ENCODE peak calls at places on chromosomes 7 and 10, in ten cellular contexts. S is mammary epithelial cell; Z is activated gamma-delta T cell treated with anti-CD3 and anti-CD28 coated beads, Interleukin-2, amount 50 U/mL, for 16 hours; X is ureter; L is stimulated activated CD8-positive, alpha-beta memory T cell treated with anti-CD3 and anti-CD28 coated beads, Interleukin-12 subunit alpha, Interleukin-12 subunit beta, amount 100 ng/mL, for 4 hours; N is activated T-cell treated with anti-CD3 and anti-CD28 coated beads, Interleukin-2, amount 50 U/mL, for 1 hour; T is head of caudate nucleus; A is amniotic epithelial cell; Q is stimulated activated CD4-positive, alpha-beta T cell treated with anti-CD3 and anti-CD28 coated beads, TNF-alpha, amount 100 ng/mL, for 1 hour; P is colonic mucosa. K is an unnamed sample.
A peak's percentile ranks its signal among the peaks of the same experiment; 100 is the strongest.

GRCh38 chr7:117993377-117994003 is 120.2 kb upstream of the CTTNBP2 start:
- DNase-seq in Z (no peak), X (no peak), L (no peak), S (peak; percentile 46), A (peak; percentile 5), T (peak; percentile 43), N (no peak), Q (no peak), P (no peak), K (peak; percentile 28)

GRCh38 chr10:75406158-75407065 is 4.8 kb upstream of the ZNF503 start:
- DNase-seq in Q (no peak), L (no peak), A (no peak), T (peak; percentile 2), X (no peak), Z (no peak), P (no peak), N (no peak), S (peak; percentile 58), K (no peak)

GRCh38 chr10:86243651-86244155 is 122.9 kb downstream of the GRID1 start:
- DNase-seq in T (no peak), L (no peak), A (no peak), N (no peak), Q (no peak), Z (no peak), P (no peak), X (no peak), S (no peak), K (no peak)

GRCh38 chr10:79446451-79447020 is 1.1 kb upstream of the ZCCHC24 start:
- DNase-seq in A (no peak), P (peak; percentile 63), L (no peak), Z (no peak), N (peak; percentile 45), Q (no peak), X (peak; percentile 74), S (no peak), T (peak; percentile 61), K (no peak)

GRCh38 chr7:43747703-43748102 is 10.8 kb upstream of the BLVRA start:
- DNase-seq in T (no peak), Q (no peak), S (no peak), Z (no peak), X (no peak), N (no peak), A (no peak), P (no peak), L (no peak), K (no peak)

GRCh38 chr7:48154792-48155413 is 16.4 kb upstream of the ABCA13 start:
- DNase-seq in Q (no peak), X (no peak), P (peak; percentile 81), N (no peak), Z (no peak), S (peak; percentile 38), T (peak; percentile 12), A (peak; percentile 48), L (no peak), K (peak; percentile 69)

GRCh38 chr7:112594397-112594796 is 113.6 kb downstream of the LSMEM1 start:
- DNase-seq in A (no peak), T (no peak), L (no peak), P (no peak), S (no peak), Q (no peak), Z (no peak), X (no peak), N (no peak), K (peak; percentile 29)

GRCh38 chr7:42843209-42843800 is 68.6 kb downstream of the C7orf25 start:
- DNase-seq in A (peak; percentile 49), X (no peak), L (no peak), T (peak; percentile 70), N (no peak), Z (no peak), Q (no peak), P (peak; percentile 33), S (no peak), K (peak; percentile 42)

GRCh38 chr10:21191512-21191911 is 294.4 kb upstream of the NEBL start:
- DNase-seq in L (no peak), Z (no peak), S (peak; percentile 93), X (no peak), N (no peak), T (no peak), Q (no peak), A (no peak), P (no peak), K (no peak)

GRCh38 chr7:94654764-94655561 is 970 bp downstream of the SGCE start:
- DNase-seq in P (no peak), X (no peak), Z (no peak), S (peak; percentile 68), Q (no peak), T (peak; percentile 48), A (peak; percentile 58), L (no peak), N (peak; percentile 20), K (peak; percentile 62)

GRCh38 chr7:108351715-108352114 is 104.5 kb downstream of the NRCAM start:
- DNase-seq in P (no peak), Z (no peak), N (no peak), X (no peak), Q (no peak), L (no peak), A (no peak), S (no peak), T (no peak), K (peak; percentile 11)

GRCh38 chr10:104028146-104028545 is 57.5 kb downstream of the COL17A1 start:
- DNase-seq in N (no peak), P (no peak), A (peak; percentile 21), Q (no peak), Z (no peak), T (peak; percentile 80), X (no peak), S (peak; percentile 46), L (no peak), K (no peak)

GRCh38 chr10:127547997-127548396 is 1.1 kb upstream of the NPS start:
- DNase-seq in Z (no peak), L (no peak), S (no peak), X (no peak), Q (no peak), P (no peak), A (no peak), T (no peak), N (no peak), K (no peak)

GRCh38 chr10:1368772-1369171 is 312.6 kb downstream of the WDR37 start:
- DNase-seq in L (no peak), N (no peak), P (peak; percentile 40), T (peak; percentile 62), A (no peak), Z (no peak), X (peak; percentile 42), S (no peak), Q (peak; percentile 10), K (no peak)

GRCh38 chr10:105785721-105786120 is 1144.6 kb downstream of the SORCS3 start:
- DNase-seq in A (no peak), L (no peak), Q (no peak), P (no peak), S (peak; percentile 15), N (no peak), Z (no peak), T (no peak), X (no peak), K (no peak)

GRCh38 chr7:8221603-8222002 is 40.4 kb downstream of the ICA1 start:
- DNase-seq in T (no peak), Z (no peak), A (no peak), X (no peak), S (no peak), N (no peak), L (no peak), Q (no peak), P (no peak), K (no peak)

GRCh38 chr10:14787938-14788337 is 13.2 kb upstream of the FAM107B start:
- DNase-seq in X (no peak), T (no peak), L (no peak), P (no peak), Q (no peak), Z (no peak), A (no peak), N (no peak), S (no peak), K (no peak)

GRCh38 chr7:4115442-4115841 is 566.7 kb upstream of the FOXK1 start:
- DNase-seq in N (no peak), S (no peak), Q (no peak), Z (no peak), P (no peak), T (no peak), X (no peak), A (no peak), L (no peak), K (no peak)

GRCh38 chr10:34109952-34110702 is 705.0 kb downstream of the PARD3 start:
- DNase-seq in Z (no peak), L (no peak), S (peak; percentile 94), T (no peak), P (no peak), X (no peak), Q (no peak), N (no peak), A (no peak), K (peak; percentile 49)

GRCh38 chr7:41826641-41827040 is 123.8 kb upstream of the INHBA start:
- DNase-seq in P (no peak), N (no peak), Q (no peak), X (no peak), T (no peak), L (no peak), A (no peak), Z (no peak), S (no peak), K (no peak)